ENCODE peak calls at places on chromosome 22, in nine cellular contexts. Y is midbrain; U is RPMI7951; E is SHP77; Z is cardiac fibroblast; B is AG10803; T is NCI-H69; V is activated T-cell treated with anti-CD3 and anti-CD28 coated beads, Interleukin-2, amount 50 U/mL, for 1 hour; O is substantia nigra. C is an unnamed sample.

GRCh38 chr22:41036924-41037323 is 55.5 kb upstream of the EP300 start:
- DNase-seq in Z (no peak), O (no peak), T (no peak), Y (no peak), B (no peak), E (no peak), V (no peak), U (no peak), C (no peak)

GRCh38 chr22:24965822-24966626 is 13.5 kb downstream of the KIAA1671 start:
- DNase-seq in Y (peak; percentile 10), V (no peak), U (no peak), O (no peak), Z (no peak), T (peak; percentile 61), E (no peak), B (no peak), C (peak; percentile 31)

GRCh38 chr22:20859615-20860014 is 808 bp downstream of the SNAP29 start:
- DNase-seq in E (no peak), Z (no peak), T (no peak), Y (no peak), O (no peak), B (no peak), U (no peak), V (no peak), C (no peak)

GRCh38 chr22:22076937-22077703 is 94.5 kb upstream of the TOP3B start:
- DNase-seq in V (no peak), U (no peak), B (no peak), Z (peak; percentile 69), O (no peak), Y (no peak), E (no peak), T (peak; percentile 35), C (peak; percentile 44)

GRCh38 chr22:37559901-37560681 is at the start of gene CDC42EP1:
- DNase-seq in B (peak; percentile 64), Y (peak; percentile 80), V (peak; percentile 36), E (no peak), U (peak; percentile 49), O (peak; percentile 71), Z (peak; percentile 57), T (peak; percentile 36), C (peak; percentile 49)

GRCh38 chr22:29744902-29745301 is 21.9 kb downstream of the ZMAT5 start:
- DNase-seq in V (no peak), Y (peak; percentile 35), E (peak; percentile 71), T (peak; percentile 74), U (no peak), B (peak; percentile 86), O (peak; percentile 18), Z (peak; percentile 67), C (no peak)

GRCh38 chr22:26887456-26887855 is 230.1 kb downstream of the MIAT start:
- DNase-seq in T (no peak), E (no peak), Z (peak; percentile 78), V (no peak), O (no peak), Y (no peak), B (peak; percentile 94), U (peak; percentile 97), C (peak; percentile 59)

GRCh38 chr22:29799217-29799680 is 32.1 kb downstream of the UQCR10 start:
- DNase-seq in T (no peak), E (peak; percentile 73), B (peak; percentile 99), Y (peak; percentile 75), U (peak; percentile 97), Z (peak; percentile 97), O (peak; percentile 75), V (no peak), C (peak; percentile 82)

GRCh38 chr22:39290724-39291161 is 28.7 kb downstream of the RPL3 start:
- DNase-seq in O (no peak), B (no peak), V (no peak), U (peak; percentile 88), T (peak; percentile 33), Y (no peak), E (no peak), Z (peak; percentile 82), C (peak; percentile 78)

GRCh38 chr22:29313126-29314071 is 2.1 kb downstream of the RASL10A start:
- DNase-seq in E (no peak), T (no peak), O (peak; percentile 43), B (peak; percentile 25), V (no peak), Z (peak; percentile 42), U (no peak), Y (peak; percentile 58), C (no peak)

GRCh38 chr22:44582016-44582415 is 84.0 kb upstream of the RTL6 start:
- DNase-seq in E (no peak), V (no peak), O (no peak), Z (no peak), Y (no peak), B (no peak), T (no peak), U (no peak), C (no peak)

GRCh38 chr22:36811094-36811797 is 5.6 kb downstream of the PVALB start:
- DNase-seq in O (no peak), Z (no peak), E (no peak), U (no peak), V (no peak), B (no peak), T (no peak), Y (no peak), C (no peak)

GRCh38 chr22:31091106-31091975 is 10.2 kb downstream of the SMTN start:
- DNase-seq in T (no peak), U (no peak), Z (no peak), V (no peak), Y (no peak), O (no peak), B (no peak), E (no peak), C (no peak)

GRCh38 chr22:35835998-35836691 is 118.5 kb downstream of the APOL5 start:
- DNase-seq in U (peak; percentile 93), E (peak; percentile 90), O (peak; percentile 15), V (no peak), Y (peak; percentile 22), T (peak; percentile 96), B (peak; percentile 92), Z (peak; percentile 85), C (peak; percentile 76)

GRCh38 chr22:48642550-48642949 is 1185.1 kb downstream of the BRD1 start:
- DNase-seq in V (no peak), O (no peak), T (no peak), Z (no peak), B (no peak), E (no peak), Y (no peak), U (no peak), C (no peak)

GRCh38 chr22:48198489-48199459 is 1436.3 kb downstream of the TBC1D22A start:
- DNase-seq in E (no peak), T (no peak), B (no peak), V (no peak), O (no peak), Z (no peak), Y (no peak), U (no peak), C (no peak)

GRCh38 chr22:42688241-42688913 is 32.3 kb downstream of the A4GALT start:
- DNase-seq in V (no peak), Y (peak; percentile 31), B (peak; percentile 92), E (peak; percentile 41), T (peak; percentile 95), U (peak; percentile 93), Z (peak; percentile 95), O (peak; percentile 29), C (peak; percentile 77)

GRCh38 chr22:30485362-30485988 is 13.7 kb upstream of the SEC14L3 start:
- DNase-seq in V (peak; percentile 83), U (peak; percentile 50), T (peak; percentile 60), E (peak; percentile 35), B (peak; percentile 44), Y (peak; percentile 69), Z (peak; percentile 63), O (peak; percentile 51), C (no peak)

GRCh38 chr22:30265851-30266444 is 703 bp downstream of the OSM start:
- DNase-seq in U (no peak), B (no peak), Z (no peak), Y (no peak), O (peak; percentile 24), V (peak; percentile 82), T (peak; percentile 19), E (no peak), C (no peak)

GRCh38 chr22:17137861-17138425 is 16.8 kb upstream of the TMEM121B start:
- DNase-seq in Y (no peak), T (no peak), V (no peak), O (no peak), U (no peak), Z (no peak), B (no peak), E (no peak), C (no peak)

GRCh38 chr22:27487600-27488450 is 313.7 kb downstream of the MN1 start:
- DNase-seq in Y (no peak), T (peak; percentile 9), O (no peak), V (no peak), U (no peak), B (no peak), Z (peak; percentile 63), E (no peak), C (no peak)

GRCh38 chr22:38454361-38455062 is 487 bp downstream of the KCNJ4 start:
- DNase-seq in O (no peak), V (peak; percentile 33), B (no peak), T (peak; percentile 48), E (no peak), Z (no peak), U (no peak), Y (no peak), C (no peak)

GRCh38 chr22:48806227-48806781 is 1021.4 kb downstream of the BRD1 start:
- DNase-seq in T (no peak), V (no peak), Y (no peak), B (no peak), U (no peak), O (no peak), E (peak; percentile 19), Z (no peak), C (no peak)

GRCh38 chr22:20550851-20551744 is 43.7 kb downstream of the MED15 start:
- DNase-seq in E (no peak), V (peak; percentile 66), Y (peak; percentile 51), T (no peak), O (peak; percentile 51), Z (peak; percentile 82), U (no peak), B (peak; percentile 77), C (no peak)

GRCh38 chr22:33706100-33706499 is 214.2 kb downstream of the LARGE1 start:
- DNase-seq in B (no peak), O (no peak), Z (no peak), Y (no peak), T (no peak), U (no peak), V (no peak), E (no peak), C (no peak)

GRCh38 chr22:23713696-23714595 is 23.1 kb downstream of the RGL4 start:
- DNase-seq in U (no peak), O (no peak), B (no peak), V (no peak), Z (no peak), E (no peak), T (no peak), Y (no peak), C (no peak)

GRCh38 chr22:42283288-42284229 is 13.1 kb upstream of the TCF20 start:
- DNase-seq in T (peak; percentile 39), U (no peak), Z (no peak), Y (peak; percentile 34), O (peak; percentile 15), V (peak; percentile 62), E (no peak), B (no peak), C (no peak)

GRCh38 chr22:37925311-37925710 is 19.2 kb downstream of the MICALL1 start:
- DNase-seq in O (no peak), V (no peak), U (no peak), T (no peak), B (no peak), E (no peak), Y (no peak), Z (no peak), C (no peak)

GRCh38 chr22:19674929-19675253 is 39.4 kb upstream of the SEPTIN5 start:
- DNase-seq in B (no peak), V (no peak), Z (no peak), T (peak; percentile 10), O (no peak), U (no peak), E (no peak), Y (no peak), C (no peak)

GRCh38 chr22:29072979-29073617 is at the start of gene KREMEN1:
- DNase-seq in V (no peak), E (no peak), Y (no peak), Z (no peak), B (no peak), U (no peak), O (no peak), T (no peak), C (no peak)

GRCh38 chr22:49960967-49961600 is 512 bp downstream of the PIM3 start:
- DNase-seq in V (peak; percentile 64), E (no peak), Z (peak; percentile 31), Y (no peak), T (peak; percentile 80), U (peak; percentile 37), B (peak; percentile 43), O (no peak), C (no peak)

C was measured in NCI-H226.